ENCODE peak calls at places on chromosomes 3 and 15, in four cellular contexts. M is endothelial cell of umbilical vein, O is transverse colon, S is breast epithelium. A is an unnamed sample.

GRCh38 chr3:20837676-20838302 is 651.8 kb upstream of the SGO1 start:
- DNase-seq in M (no peak), O (no peak), S (no peak), A (no peak)

GRCh38 chr3:155241559-155241958 is 51.9 kb downstream of the STRIT1 start:
- DNase-seq in M (no peak), O (no peak), S (no peak), A (no peak)

GRCh38 chr15:64703632-64703959 is 71.8 kb downstream of the RBPMS2 start:
- DNase-seq in M (no peak), O (no peak), S (no peak), A (no peak)

GRCh38 chr3:195892355-195893120 is 15.8 kb downstream of the TNK2 start:
- DNase-seq in M (peak), O (peak), S (no peak), A (no peak)

GRCh38 chr15:73630030-73630429 is 3.2 kb downstream of the NPTN start:
- DNase-seq in M (no peak), O (no peak), S (no peak), A (no peak)

GRCh38 chr3:169237181-169237580 is 426.3 kb downstream of the MECOM start:
- DNase-seq in M (no peak), O (no peak), S (no peak), A (no peak)

GRCh38 chr3:12991481-12991837 is 81.8 kb downstream of the IQSEC1 start:
- DNase-seq in M (no peak), O (no peak), S (no peak), A (no peak)

GRCh38 chr3:37228734-37229133 is 54.4 kb upstream of the LRRFIP2 start:
- DNase-seq in M (no peak), O (no peak), S (no peak), A (no peak)

GRCh38 chr3:46089237-46090011 is 62.1 kb upstream of the XCR1 start:
- DNase-seq in M (no peak), O (peak), S (no peak), A (peak)

GRCh38 chr3:156525808-156526207 is 29.1 kb downstream of the SSR3 start:
- DNase-seq in M (no peak), O (no peak), S (no peak), A (no peak)

GRCh38 chr15:77966540-77967290 is 110.8 kb downstream of the TBC1D2B start:
- DNase-seq in M (peak), O (peak), S (no peak), A (no peak)

GRCh38 chr15:59567369-59567768 is 44.2 kb upstream of the GCNT3 start:
- DNase-seq in M (no peak), O (peak), S (no peak), A (no peak)

GRCh38 chr15:97745481-97746071 is 214.9 kb upstream of the ARRDC4 start:
- DNase-seq in M (peak), O (peak), S (no peak), A (no peak)

GRCh38 chr3:187237741-187238140 is 40.5 kb downstream of the RTP1 start:
- DNase-seq in M (no peak), O (no peak), S (no peak), A (no peak)

GRCh38 chr3:171227828-171228227 is 201.3 kb upstream of the SLC2A2 start:
- DNase-seq in M (no peak), O (no peak), S (no peak), A (no peak)

GRCh38 chr3:119639494-119640350 is 20.7 kb downstream of the POPDC2 start:
- DNase-seq in M (no peak), O (no peak), S (no peak), A (no peak)

GRCh38 chr3:116103868-116104530 is 341.3 kb downstream of the LSAMP start:
- DNase-seq in M (no peak), O (no peak), S (no peak), A (no peak)

GRCh38 chr3:116102037-116102436 is 343.2 kb downstream of the LSAMP start:
- DNase-seq in M (no peak), O (no peak), S (no peak), A (no peak)
- TF ChIP-seq CTCF in M (no peak), O (no peak), S (no peak), A (no peak)

GRCh38 chr3:141233457-141234161 is 2.0 kb downstream of the PXYLP1 start:
- DNase-seq in M (no peak), O (no peak), S (no peak), A (peak)

GRCh38 chr3:141229132-141229531 is 2.5 kb upstream of the PXYLP1 start:
- DNase-seq in M (no peak), O (no peak), S (no peak), A (no peak)

GRCh38 chr3:141231923-141232861 is 567 bp downstream of the PXYLP1 start:
- DNase-seq in M (peak), O (peak), S (peak), A (peak)

GRCh38 chr3:141230293-141230692 is 1.3 kb upstream of the PXYLP1 start:
- DNase-seq in M (no peak), O (no peak), S (no peak), A (peak)

GRCh38 chr3:141231101-141231922 is at the start of gene PXYLP1:
- DNase-seq in M (peak), O (peak), S (peak), A (peak)
- TF ChIP-seq POLR2AphosphoS5 in M (peak), O (peak), S (peak), A (peak)

DNA sequence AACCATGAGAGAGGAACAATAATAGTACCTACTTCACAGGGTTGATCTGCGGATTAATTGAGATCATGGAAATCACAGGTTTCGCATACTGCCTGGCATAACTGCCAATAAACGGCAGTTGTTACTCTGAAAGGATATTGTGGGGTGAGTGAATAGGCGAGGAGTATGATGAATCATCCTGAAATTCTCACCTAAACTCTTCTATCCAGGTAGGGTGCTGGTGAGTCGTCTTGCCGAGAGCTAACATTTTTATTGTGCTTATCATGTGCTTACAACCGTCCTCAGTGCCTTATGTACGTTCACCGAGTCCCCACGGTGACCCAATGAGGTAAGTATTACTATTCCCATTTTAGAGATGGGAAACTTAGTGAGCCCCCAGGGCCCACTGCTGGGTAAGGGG is 52.4 kb upstream of the SRGAP3 start:
- DNase-seq in M (no peak), O (no peak), S (no peak), A (no peak)
- TF ChIP-seq CTCF in M (no peak), O (no peak), S (no peak), A (no peak)

GRCh38 chr3:177451940-177452484 is 254.7 kb upstream of the TBL1XR1 start:
- DNase-seq in M (peak), O (no peak), S (no peak), A (no peak)
- TF ChIP-seq POLR2AphosphoS5 in M (no peak), O (no peak), S (no peak), A (no peak)

DNA sequence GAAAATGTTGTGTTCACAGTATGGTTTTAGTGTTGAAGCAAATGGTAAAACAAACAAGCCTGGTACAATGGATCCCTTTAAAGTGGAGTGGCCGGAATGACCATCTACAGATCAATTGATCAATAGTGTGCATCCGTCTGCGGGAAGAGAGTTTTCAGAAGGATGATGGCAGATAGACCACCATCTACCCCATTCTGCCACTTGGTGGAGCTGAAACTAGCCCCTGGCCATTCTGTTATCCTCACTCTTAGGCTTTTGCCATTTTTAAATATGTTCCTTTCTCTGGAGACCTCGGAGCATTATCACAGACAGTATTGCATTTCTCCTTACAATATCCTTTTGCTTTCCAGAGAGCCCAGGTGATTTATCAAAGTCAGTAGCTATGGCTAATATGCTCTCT is 258.9 kb upstream of the CFAP20DC start:
- DNase-seq in M (no peak), O (no peak), S (no peak), A (no peak)
- TF ChIP-seq CTCF in M (no peak), O (no peak), S (no peak), A (no peak)

GRCh38 chr15:24917431-24917830 is 37.4 kb upstream of the SNRPN start:
- DNase-seq in M (no peak), O (no peak), S (no peak), A (no peak)
- TF ChIP-seq POLR2AphosphoS5 in M (no peak), O (no peak), S (no peak), A (no peak)

GRCh38 chr3:160001850-160002623 is 13.4 kb downstream of the IL12A start:
- DNase-seq in M (no peak), O (no peak), S (no peak), A (no peak)

GRCh38 chr3:160001154-160001760 is 12.6 kb downstream of the IL12A start:
- DNase-seq in M (no peak), O (no peak), S (no peak), A (no peak)

GRCh38 chr3:160006282-160007163 is 17.9 kb downstream of the IL12A start:
- DNase-seq in M (peak), O (peak), S (no peak), A (no peak)

GRCh38 chr3:160005004-160005403 is 16.4 kb downstream of the IL12A start:
- DNase-seq in M (no peak), O (no peak), S (no peak), A (no peak)

GRCh38 chr3:160003520-160004128 is 15.0 kb downstream of the IL12A start:
- DNase-seq in M (peak), O (peak), S (no peak), A (no peak)
- TF ChIP-seq CTCF in M (peak), O (peak), S (no peak), A (peak)

DNA sequence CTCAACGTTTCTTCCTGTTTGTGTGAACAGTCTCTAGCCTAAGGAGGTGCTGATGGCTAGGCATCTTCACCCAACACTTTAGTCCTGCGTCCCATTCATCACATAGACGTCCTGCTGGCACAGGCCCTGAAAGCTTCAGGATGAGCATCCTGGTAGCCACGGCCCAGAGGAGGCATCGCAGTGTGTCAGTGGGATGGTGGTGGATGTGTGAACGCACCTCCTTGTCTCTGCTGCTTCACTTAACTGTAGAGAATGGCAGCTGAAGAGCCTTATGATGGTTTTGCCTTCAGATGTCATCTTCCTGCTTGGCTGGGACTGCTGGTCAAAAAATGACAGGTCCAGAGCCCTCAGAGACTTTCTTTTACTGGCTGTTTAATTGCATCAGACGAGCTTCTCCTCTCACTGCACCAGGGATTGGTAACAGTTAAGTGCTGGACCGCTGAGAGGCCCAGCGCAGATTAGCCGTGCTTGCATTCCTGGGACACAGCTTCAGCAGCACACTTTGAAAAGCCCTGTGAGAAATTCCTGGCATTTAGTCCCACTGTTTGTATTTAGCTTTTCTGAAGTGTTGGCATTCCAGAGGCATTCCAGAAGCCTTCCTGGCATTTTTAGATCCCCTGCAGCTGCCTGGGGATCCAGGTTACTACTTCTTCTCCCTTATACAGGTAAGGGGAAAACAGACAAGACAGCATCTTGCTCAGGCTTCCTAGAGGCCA is 132.4 kb upstream of the PLXNA1 start:
- DNase-seq in M (no peak), O (no peak), S (no peak), A (no peak)
- TF ChIP-seq POLR2AphosphoS5 in M (no peak), O (no peak), S (no peak), A (no peak)

GRCh38 chr3:137792633-137793271 is 28.6 kb downstream of the SOX14 start:
- DNase-seq in M (no peak), O (no peak), S (no peak), A (no peak)
- TF ChIP-seq CTCF in M (peak), O (peak), S (no peak), A (no peak)

GRCh38 chr3:44963571-44964325 is 12.2 kb downstream of the ZDHHC3 start:
- DNase-seq in M (no peak), O (no peak), S (no peak), A (no peak)
- TF ChIP-seq POLR2AphosphoS5 in M (no peak), O (no peak), S (no peak), A (no peak)